ENCODE peak calls at places on chromosomes 4 and X, in nine cellular contexts. One of them, this sample, is unnamed. For H3K4me1, the result is how much of the 10 kb centered on the place peaks cover.

GRCh38 chrX:57172544-57172943 is 35.3 kb upstream of the SPIN2A start:
- DNase-seq in suprapubic skin: no peak
- DNase-seq in endodermal cell: no peak
- DNase-seq in uterus: no peak
- DNase-seq in IMR-90: no peak
- DNase-seq in upper lobe of left lung: no peak
- DNase-seq in MM.1S: no peak
- DNase-seq in CD4-positive, alpha-beta memory T cell: no peak
- DNase-seq in ascending aorta: no peak
- DNase-seq in this sample: no peak

GRCh38 chr4:81828991-81829390 is 357.3 kb upstream of the RASGEF1B start:
- DNase-seq in suprapubic skin: no peak
- DNase-seq in endodermal cell: no peak
- DNase-seq in uterus: no peak
- DNase-seq in IMR-90: no peak
- DNase-seq in upper lobe of left lung: no peak
- DNase-seq in MM.1S: no peak
- DNase-seq in CD4-positive, alpha-beta memory T cell: no peak
- DNase-seq in ascending aorta: no peak
- DNase-seq in this sample: no peak

GRCh38 chr4:154491341-154491679 is 289 bp downstream of the DCHS2 start:
- DNase-seq in suprapubic skin: no peak
- DNase-seq in endodermal cell: peak
- DNase-seq in uterus: peak
- DNase-seq in IMR-90: peak
- DNase-seq in upper lobe of left lung: no peak
- DNase-seq in MM.1S: no peak
- DNase-seq in CD4-positive, alpha-beta memory T cell: no peak
- DNase-seq in ascending aorta: no peak
- DNase-seq in this sample: no peak

GRCh38 chr4:154044118-154044517 is 255.2 kb upstream of the SFRP2 start:
- DNase-seq in suprapubic skin: no peak
- DNase-seq in endodermal cell: no peak
- DNase-seq in uterus: no peak
- DNase-seq in IMR-90: no peak
- DNase-seq in upper lobe of left lung: no peak
- DNase-seq in MM.1S: no peak
- DNase-seq in CD4-positive, alpha-beta memory T cell: no peak
- DNase-seq in ascending aorta: no peak
- DNase-seq in this sample: no peak

GRCh38 chr4:114921790-114922581 is 191.4 kb downstream of the NDST4 start:
- DNase-seq in suprapubic skin: no peak
- DNase-seq in endodermal cell: peak
- DNase-seq in uterus: no peak
- DNase-seq in IMR-90: no peak
- DNase-seq in upper lobe of left lung: no peak
- DNase-seq in MM.1S: no peak
- DNase-seq in CD4-positive, alpha-beta memory T cell: no peak
- DNase-seq in ascending aorta: no peak
- DNase-seq in this sample: no peak

GRCh38 chr4:46329118-46329976 is 60.6 kb downstream of the GABRA2 start:
- DNase-seq in suprapubic skin: no peak
- DNase-seq in endodermal cell: peak
- DNase-seq in uterus: no peak
- DNase-seq in IMR-90: peak
- DNase-seq in upper lobe of left lung: no peak
- DNase-seq in MM.1S: peak
- DNase-seq in CD4-positive, alpha-beta memory T cell: no peak
- DNase-seq in ascending aorta: no peak
- DNase-seq in this sample: peak

GRCh38 chr4:100306018-100306417 is 115.8 kb upstream of the DDIT4L start:
- DNase-seq in suprapubic skin: no peak
- DNase-seq in endodermal cell: no peak
- DNase-seq in uterus: no peak
- DNase-seq in IMR-90: peak
- DNase-seq in upper lobe of left lung: no peak
- DNase-seq in MM.1S: no peak
- DNase-seq in CD4-positive, alpha-beta memory T cell: no peak
- DNase-seq in ascending aorta: no peak
- DNase-seq in this sample: no peak

GRCh38 chrX:67555578-67556203 is 11.9 kb downstream of the AR start:
- DNase-seq in suprapubic skin: no peak
- DNase-seq in endodermal cell: peak
- DNase-seq in uterus: peak
- DNase-seq in IMR-90: peak
- DNase-seq in upper lobe of left lung: no peak
- DNase-seq in MM.1S: peak
- DNase-seq in CD4-positive, alpha-beta memory T cell: no peak
- DNase-seq in ascending aorta: no peak
- DNase-seq in this sample: no peak

GRCh38 chr4:40506492-40506891 is 123.2 kb downstream of the RBM47 start:
- DNase-seq in suprapubic skin: no peak
- DNase-seq in endodermal cell: no peak
- DNase-seq in uterus: no peak
- DNase-seq in IMR-90: no peak
- DNase-seq in upper lobe of left lung: no peak
- DNase-seq in MM.1S: no peak
- DNase-seq in CD4-positive, alpha-beta memory T cell: no peak
- DNase-seq in ascending aorta: no peak
- DNase-seq in this sample: no peak

GRCh38 chr4:115491686-115492085 is 378.3 kb upstream of the NDST4 start:
- DNase-seq in suprapubic skin: no peak
- DNase-seq in endodermal cell: no peak
- DNase-seq in uterus: no peak
- DNase-seq in IMR-90: no peak
- DNase-seq in upper lobe of left lung: no peak
- DNase-seq in MM.1S: peak
- DNase-seq in CD4-positive, alpha-beta memory T cell: no peak
- DNase-seq in ascending aorta: no peak
- DNase-seq in this sample: no peak

GRCh38 chrX:20463296-20464075 is 196.8 kb upstream of the RPS6KA3 start:
- DNase-seq in suprapubic skin: no peak
- DNase-seq in endodermal cell: no peak
- DNase-seq in uterus: no peak
- DNase-seq in IMR-90: no peak
- DNase-seq in upper lobe of left lung: no peak
- DNase-seq in MM.1S: peak
- DNase-seq in CD4-positive, alpha-beta memory T cell: no peak
- DNase-seq in ascending aorta: no peak
- DNase-seq in this sample: no peak

GRCh38 chr4:142809559-142809958 is 36.5 kb downstream of the INPP4B start:
- DNase-seq in suprapubic skin: no peak
- DNase-seq in endodermal cell: no peak
- DNase-seq in uterus: no peak
- DNase-seq in IMR-90: peak
- DNase-seq in upper lobe of left lung: no peak
- DNase-seq in MM.1S: no peak
- DNase-seq in CD4-positive, alpha-beta memory T cell: no peak
- DNase-seq in ascending aorta: no peak
- DNase-seq in this sample: no peak

GRCh38 chr4:30821891-30822612 is 101.9 kb downstream of the PCDH7 start:
- DNase-seq in suprapubic skin: no peak
- DNase-seq in endodermal cell: no peak
- DNase-seq in uterus: no peak
- DNase-seq in IMR-90: peak
- DNase-seq in upper lobe of left lung: no peak
- DNase-seq in MM.1S: no peak
- DNase-seq in CD4-positive, alpha-beta memory T cell: no peak
- DNase-seq in ascending aorta: no peak
- DNase-seq in this sample: no peak

DNA sequence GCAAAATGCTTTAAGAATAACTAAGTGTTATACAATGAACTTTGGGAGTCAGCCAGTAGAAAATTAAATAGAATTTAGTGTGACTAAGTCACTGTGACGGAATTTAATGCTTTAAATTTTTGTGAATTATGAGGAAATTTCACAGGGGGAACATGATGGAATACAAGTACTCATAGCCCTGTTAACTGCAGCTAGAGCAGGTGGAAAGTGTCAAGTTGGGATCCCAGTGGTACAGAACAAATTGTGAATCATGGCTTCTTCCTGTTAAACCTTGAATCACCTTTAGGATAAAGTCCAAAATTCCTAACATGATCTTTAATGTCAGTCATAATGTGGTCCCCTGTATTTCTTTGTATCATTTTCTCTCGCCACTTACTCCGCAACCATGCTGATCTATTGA is 212.3 kb upstream of the CENPE start:
- DNase-seq in suprapubic skin: no peak
- DNase-seq in endodermal cell: no peak
- DNase-seq in uterus: no peak
- DNase-seq in IMR-90: no peak
- DNase-seq in upper lobe of left lung: no peak
- DNase-seq in MM.1S: no peak
- DNase-seq in CD4-positive, alpha-beta memory T cell: no peak
- DNase-seq in ascending aorta: no peak
- DNase-seq in this sample: no peak
- H3K27ac ChIP-seq in suprapubic skin: no peak
- H3K27ac ChIP-seq in endodermal cell: no peak
- H3K27ac ChIP-seq in uterus: no peak
- H3K27ac ChIP-seq in IMR-90: no peak
- H3K27ac ChIP-seq in upper lobe of left lung: no peak
- H3K27ac ChIP-seq in MM.1S: no peak
- H3K27ac ChIP-seq in CD4-positive, alpha-beta memory T cell: no peak
- H3K27ac ChIP-seq in ascending aorta: no peak
- H3K27ac ChIP-seq in this sample: no peak

GRCh38 chr4:157204634-157205244 is 15.8 kb upstream of the GRIA2 start:
- DNase-seq in suprapubic skin: no peak
- DNase-seq in endodermal cell: peak
- DNase-seq in uterus: no peak
- DNase-seq in IMR-90: peak
- DNase-seq in upper lobe of left lung: peak
- DNase-seq in MM.1S: peak
- DNase-seq in CD4-positive, alpha-beta memory T cell: no peak
- DNase-seq in ascending aorta: no peak
- DNase-seq in this sample: no peak
- H3K4me1 ChIP-seq in suprapubic skin: under half
- H3K4me1 ChIP-seq in endodermal cell: under half
- H3K4me1 ChIP-seq in uterus: under half
- H3K4me1 ChIP-seq in IMR-90: under half
- H3K4me1 ChIP-seq in upper lobe of left lung: under half
- H3K4me1 ChIP-seq in MM.1S: under half
- H3K4me1 ChIP-seq in CD4-positive, alpha-beta memory T cell: under half
- H3K4me1 ChIP-seq in ascending aorta: under half
- H3K4me1 ChIP-seq in this sample: under half

GRCh38 chr4:110518889-110519490 is 43.0 kb downstream of the ENPEP start:
- DNase-seq in suprapubic skin: no peak
- DNase-seq in endodermal cell: peak
- DNase-seq in uterus: no peak
- DNase-seq in IMR-90: peak
- DNase-seq in upper lobe of left lung: no peak
- DNase-seq in MM.1S: peak
- DNase-seq in CD4-positive, alpha-beta memory T cell: peak
- DNase-seq in ascending aorta: no peak
- DNase-seq in this sample: no peak

GRCh38 chr4:110514889-110515479 is 39.0 kb downstream of the ENPEP start:
- DNase-seq in suprapubic skin: no peak
- DNase-seq in endodermal cell: no peak
- DNase-seq in uterus: no peak
- DNase-seq in IMR-90: peak
- DNase-seq in upper lobe of left lung: no peak
- DNase-seq in MM.1S: peak
- DNase-seq in CD4-positive, alpha-beta memory T cell: peak
- DNase-seq in ascending aorta: no peak
- DNase-seq in this sample: no peak

GRCh38 chr4:110512901-110513300 is 36.9 kb downstream of the ENPEP start:
- DNase-seq in suprapubic skin: no peak
- DNase-seq in endodermal cell: no peak
- DNase-seq in uterus: no peak
- DNase-seq in IMR-90: no peak
- DNase-seq in upper lobe of left lung: no peak
- DNase-seq in MM.1S: no peak
- DNase-seq in CD4-positive, alpha-beta memory T cell: no peak
- DNase-seq in ascending aorta: no peak
- DNase-seq in this sample: no peak

GRCh38 chr4:110515676-110516075 is 39.7 kb downstream of the ENPEP start:
- DNase-seq in suprapubic skin: no peak
- DNase-seq in endodermal cell: no peak
- DNase-seq in uterus: no peak
- DNase-seq in IMR-90: no peak
- DNase-seq in upper lobe of left lung: no peak
- DNase-seq in MM.1S: peak
- DNase-seq in CD4-positive, alpha-beta memory T cell: peak
- DNase-seq in ascending aorta: no peak
- DNase-seq in this sample: no peak

DNA sequence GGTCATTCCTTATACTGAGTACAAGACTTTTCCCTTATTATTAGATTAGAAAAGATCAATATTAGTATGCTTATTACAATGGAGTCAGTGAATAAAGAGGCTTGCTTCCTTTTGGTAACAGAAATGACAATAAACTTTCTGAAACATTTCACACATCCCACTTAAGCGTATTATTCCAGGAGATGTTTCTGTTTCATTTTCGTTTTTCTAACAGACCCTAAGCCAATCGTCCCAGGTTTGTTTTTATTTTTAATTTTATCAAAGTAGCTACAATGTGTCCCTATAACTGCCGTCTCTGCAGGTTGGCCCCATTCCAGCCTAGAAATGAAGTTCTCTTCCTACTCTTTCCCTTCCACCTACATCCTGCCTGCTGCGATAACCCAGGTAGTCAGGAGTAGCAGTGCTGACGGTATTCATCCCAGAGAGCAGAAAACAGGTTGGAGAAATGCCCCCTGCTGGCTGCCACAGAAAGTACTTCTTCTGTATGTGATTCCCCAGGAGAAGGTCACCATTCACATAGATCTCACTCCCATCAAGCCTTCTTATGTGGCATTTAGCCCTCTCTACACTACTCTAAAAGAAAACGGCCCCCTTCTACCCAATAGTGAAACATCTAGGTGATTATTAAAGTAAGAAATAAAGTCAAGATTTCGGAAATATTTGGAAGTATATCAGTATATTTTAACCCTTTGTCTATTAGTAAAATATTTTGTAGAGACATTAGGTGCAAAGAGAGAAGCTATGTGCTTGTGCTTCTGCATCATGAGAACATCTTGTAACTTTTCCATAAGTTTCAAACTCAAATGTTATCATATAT is 40.4 kb downstream of the ENPEP start:
- DNase-seq in suprapubic skin: no peak
- DNase-seq in endodermal cell: peak
- DNase-seq in uterus: peak
- DNase-seq in IMR-90: peak
- DNase-seq in upper lobe of left lung: no peak
- DNase-seq in MM.1S: peak
- DNase-seq in CD4-positive, alpha-beta memory T cell: peak
- DNase-seq in ascending aorta: peak
- DNase-seq in this sample: peak
- H3K4me3 ChIP-seq in suprapubic skin: peak
- H3K4me3 ChIP-seq in endodermal cell: no peak
- H3K4me3 ChIP-seq in uterus: peak
- H3K4me3 ChIP-seq in IMR-90: peak
- H3K4me3 ChIP-seq in upper lobe of left lung: peak
- H3K4me3 ChIP-seq in MM.1S: peak
- H3K4me3 ChIP-seq in CD4-positive, alpha-beta memory T cell: peak
- H3K4me3 ChIP-seq in ascending aorta: peak
- H3K4me3 ChIP-seq in this sample: no peak

GRCh38 chr4:125739760-125740159 is 425.0 kb downstream of the FAT4 start:
- DNase-seq in suprapubic skin: no peak
- DNase-seq in endodermal cell: no peak
- DNase-seq in uterus: no peak
- DNase-seq in IMR-90: peak
- DNase-seq in upper lobe of left lung: no peak
- DNase-seq in MM.1S: no peak
- DNase-seq in CD4-positive, alpha-beta memory T cell: no peak
- DNase-seq in ascending aorta: no peak
- DNase-seq in this sample: no peak
- H3K27ac ChIP-seq in suprapubic skin: no peak
- H3K27ac ChIP-seq in endodermal cell: no peak
- H3K27ac ChIP-seq in uterus: no peak
- H3K27ac ChIP-seq in IMR-90: peak
- H3K27ac ChIP-seq in upper lobe of left lung: peak
- H3K27ac ChIP-seq in MM.1S: no peak
- H3K27ac ChIP-seq in CD4-positive, alpha-beta memory T cell: no peak
- H3K27ac ChIP-seq in ascending aorta: no peak
- H3K27ac ChIP-seq in this sample: no peak

GRCh38 chrX:40151211-40152172 is 53.7 kb upstream of the BCOR start:
- DNase-seq in suprapubic skin: no peak
- DNase-seq in endodermal cell: peak
- DNase-seq in uterus: no peak
- DNase-seq in IMR-90: no peak
- DNase-seq in upper lobe of left lung: peak
- DNase-seq in MM.1S: no peak
- DNase-seq in CD4-positive, alpha-beta memory T cell: no peak
- DNase-seq in ascending aorta: no peak
- DNase-seq in this sample: no peak
- H3K4me1 ChIP-seq in suprapubic skin: half or more
- H3K4me1 ChIP-seq in endodermal cell: under half
- H3K4me1 ChIP-seq in uterus: under half
- H3K4me1 ChIP-seq in IMR-90: under half
- H3K4me1 ChIP-seq in upper lobe of left lung: under half
- H3K4me1 ChIP-seq in MM.1S: under half
- H3K4me1 ChIP-seq in CD4-positive, alpha-beta memory T cell: under half
- H3K4me1 ChIP-seq in ascending aorta: under half
- H3K4me1 ChIP-seq in this sample: under half